ENCODE peak calls at places on chromosomes 1 and 21, in ten cellular contexts. One of them, this sample, is unnamed.
A peak's percentile ranks its signal among the peaks of the same experiment; 100 is the strongest.

GRCh38 chr1:54557956-54558355 is 9.9 kb downstream of the ACOT11 start:
- DNase-seq in epithelial cell of proximal tubule: no peak
- DNase-seq in PC-3: no peak
- DNase-seq in A549: no peak
- DNase-seq in lung: no peak
- DNase-seq in right atrium auricular region: no peak
- DNase-seq in tibial artery: no peak
- DNase-seq in lower lobe of right lung: no peak
- DNase-seq in body of pancreas: no peak
- DNase-seq in GM12865: no peak
- DNase-seq in this sample: no peak

GRCh38 chr1:56248138-56248537 is 331.2 kb downstream of the PLPP3 start:
- DNase-seq in epithelial cell of proximal tubule: no peak
- DNase-seq in PC-3: no peak
- DNase-seq in A549: no peak
- DNase-seq in lung: no peak
- DNase-seq in right atrium auricular region: no peak
- DNase-seq in tibial artery: no peak
- DNase-seq in lower lobe of right lung: no peak
- DNase-seq in body of pancreas: no peak
- DNase-seq in GM12865: no peak
- DNase-seq in this sample: no peak

GRCh38 chr1:121443131-121443530 is 258.4 kb downstream of the SRGAP2C start:
- DNase-seq in epithelial cell of proximal tubule: no peak
- DNase-seq in PC-3: peak; percentile 88
- DNase-seq in A549: no peak
- DNase-seq in lung: no peak
- DNase-seq in right atrium auricular region: no peak
- DNase-seq in tibial artery: no peak
- DNase-seq in lower lobe of right lung: no peak
- DNase-seq in body of pancreas: no peak
- DNase-seq in GM12865: no peak
- DNase-seq in this sample: no peak

GRCh38 chr21:29155118-29155932 is 24.9 kb downstream of the MAP3K7CL start:
- DNase-seq in epithelial cell of proximal tubule: no peak
- DNase-seq in PC-3: peak; percentile 39
- DNase-seq in A549: no peak
- DNase-seq in lung: peak; percentile 39
- DNase-seq in right atrium auricular region: peak; percentile 77
- DNase-seq in tibial artery: peak; percentile 82
- DNase-seq in lower lobe of right lung: peak; percentile 63
- DNase-seq in body of pancreas: peak; percentile 27
- DNase-seq in GM12865: no peak
- DNase-seq in this sample: peak; percentile 51

GRCh38 chr1:44131411-44131810 is 10.0 kb downstream of the KLF18 start:
- DNase-seq in epithelial cell of proximal tubule: no peak
- DNase-seq in PC-3: no peak
- DNase-seq in A549: no peak
- DNase-seq in lung: no peak
- DNase-seq in right atrium auricular region: peak; percentile 11
- DNase-seq in tibial artery: no peak
- DNase-seq in lower lobe of right lung: no peak
- DNase-seq in body of pancreas: no peak
- DNase-seq in GM12865: no peak
- DNase-seq in this sample: no peak

GRCh38 chr1:95255826-95256225 is 21.8 kb downstream of the RWDD3 start:
- DNase-seq in epithelial cell of proximal tubule: no peak
- DNase-seq in PC-3: no peak
- DNase-seq in A549: no peak
- DNase-seq in lung: no peak
- DNase-seq in right atrium auricular region: no peak
- DNase-seq in tibial artery: no peak
- DNase-seq in lower lobe of right lung: no peak
- DNase-seq in body of pancreas: no peak
- DNase-seq in GM12865: no peak
- DNase-seq in this sample: no peak

GRCh38 chr21:34202553-34203332 is 129.4 kb downstream of the MRPS6 start:
- DNase-seq in epithelial cell of proximal tubule: no peak
- DNase-seq in PC-3: no peak
- DNase-seq in A549: no peak
- DNase-seq in lung: no peak
- DNase-seq in right atrium auricular region: peak; percentile 75
- DNase-seq in tibial artery: peak; percentile 86
- DNase-seq in lower lobe of right lung: peak; percentile 68
- DNase-seq in body of pancreas: peak; percentile 28
- DNase-seq in GM12865: no peak
- DNase-seq in this sample: no peak

GRCh38 chr1:221911714-221912113 is 169.8 kb upstream of the DUSP10 start:
- DNase-seq in epithelial cell of proximal tubule: no peak
- DNase-seq in PC-3: no peak
- DNase-seq in A549: no peak
- DNase-seq in lung: no peak
- DNase-seq in right atrium auricular region: no peak
- DNase-seq in tibial artery: no peak
- DNase-seq in lower lobe of right lung: no peak
- DNase-seq in body of pancreas: no peak
- DNase-seq in GM12865: peak; percentile 65
- DNase-seq in this sample: no peak

GRCh38 chr1:92076363-92076762 is 1.2 kb upstream of the SETSIP start:
- DNase-seq in epithelial cell of proximal tubule: no peak
- DNase-seq in PC-3: no peak
- DNase-seq in A549: no peak
- DNase-seq in lung: no peak
- DNase-seq in right atrium auricular region: no peak
- DNase-seq in tibial artery: no peak
- DNase-seq in lower lobe of right lung: no peak
- DNase-seq in body of pancreas: no peak
- DNase-seq in GM12865: no peak
- DNase-seq in this sample: no peak

GRCh38 chr21:45632165-45632896 is 11.2 kb upstream of the PCBP3 start:
- DNase-seq in epithelial cell of proximal tubule: no peak
- DNase-seq in PC-3: no peak
- DNase-seq in A549: no peak
- DNase-seq in lung: no peak
- DNase-seq in right atrium auricular region: no peak
- DNase-seq in tibial artery: no peak
- DNase-seq in lower lobe of right lung: no peak
- DNase-seq in body of pancreas: no peak
- DNase-seq in GM12865: peak; percentile 42
- DNase-seq in this sample: no peak

GRCh38 chr1:22431965-22432364 is 19.7 kb upstream of the ZBTB40 start:
- DNase-seq in epithelial cell of proximal tubule: no peak
- DNase-seq in PC-3: no peak
- DNase-seq in A549: no peak
- DNase-seq in lung: no peak
- DNase-seq in right atrium auricular region: no peak
- DNase-seq in tibial artery: no peak
- DNase-seq in lower lobe of right lung: no peak
- DNase-seq in body of pancreas: no peak
- DNase-seq in GM12865: no peak
- DNase-seq in this sample: no peak

GRCh38 chr1:219498666-219499065 is 114.2 kb downstream of the ZC3H11B start:
- DNase-seq in epithelial cell of proximal tubule: no peak
- DNase-seq in PC-3: no peak
- DNase-seq in A549: no peak
- DNase-seq in lung: no peak
- DNase-seq in right atrium auricular region: no peak
- DNase-seq in tibial artery: no peak
- DNase-seq in lower lobe of right lung: no peak
- DNase-seq in body of pancreas: peak; percentile 14
- DNase-seq in GM12865: no peak
- DNase-seq in this sample: no peak

GRCh38 chr1:113674591-113674990 is 84.7 kb downstream of the PHTF1 start:
- DNase-seq in epithelial cell of proximal tubule: no peak
- DNase-seq in PC-3: peak; percentile 85
- DNase-seq in A549: peak; percentile 36
- DNase-seq in lung: no peak
- DNase-seq in right atrium auricular region: no peak
- DNase-seq in tibial artery: no peak
- DNase-seq in lower lobe of right lung: no peak
- DNase-seq in body of pancreas: no peak
- DNase-seq in GM12865: no peak
- DNase-seq in this sample: no peak

GRCh38 chr21:38323721-38324591 is 67.2 kb downstream of the KCNJ15 start:
- DNase-seq in epithelial cell of proximal tubule: peak; percentile 83
- DNase-seq in PC-3: peak; percentile 95
- DNase-seq in A549: no peak
- DNase-seq in lung: no peak
- DNase-seq in right atrium auricular region: peak; percentile 40
- DNase-seq in tibial artery: no peak
- DNase-seq in lower lobe of right lung: no peak
- DNase-seq in body of pancreas: no peak
- DNase-seq in GM12865: no peak
- DNase-seq in this sample: peak; percentile 92
- H3K4me3 ChIP-seq in epithelial cell of proximal tubule: peak overlapping the region; percentile 6
- H3K4me3 ChIP-seq in PC-3: peak overlapping the region; percentile 28
- H3K4me3 ChIP-seq in A549: no peak overlapping the region
- H3K4me3 ChIP-seq in lung: no peak overlapping the region
- H3K4me3 ChIP-seq in right atrium auricular region: no peak overlapping the region
- H3K4me3 ChIP-seq in tibial artery: no peak overlapping the region
- H3K4me3 ChIP-seq in lower lobe of right lung: no peak overlapping the region
- H3K4me3 ChIP-seq in body of pancreas: no peak overlapping the region
- H3K4me3 ChIP-seq in GM12865: no peak overlapping the region
- H3K4me3 ChIP-seq in this sample: no peak overlapping the region

GRCh38 chr1:58841455-58841854 is 57.6 kb upstream of the JUN start:
- DNase-seq in epithelial cell of proximal tubule: no peak
- DNase-seq in PC-3: peak; percentile 30
- DNase-seq in A549: no peak
- DNase-seq in lung: no peak
- DNase-seq in right atrium auricular region: no peak
- DNase-seq in tibial artery: no peak
- DNase-seq in lower lobe of right lung: peak; percentile 53
- DNase-seq in body of pancreas: no peak
- DNase-seq in GM12865: peak; percentile 52
- DNase-seq in this sample: no peak
- TF ChIP-seq CTCF in epithelial cell of proximal tubule: peak; percentile 59
- TF ChIP-seq CTCF in PC-3: peak; percentile 53
- TF ChIP-seq CTCF in A549: peak; percentile 21
- TF ChIP-seq CTCF in lung: no peak
- TF ChIP-seq CTCF in right atrium auricular region: no peak
- TF ChIP-seq CTCF in tibial artery: peak; percentile 5
- TF ChIP-seq CTCF in lower lobe of right lung: peak; percentile 50
- TF ChIP-seq CTCF in body of pancreas: no peak
- TF ChIP-seq CTCF in GM12865: peak; percentile 53
- TF ChIP-seq CTCF in this sample: peak; percentile 14

GRCh38 chr1:184971522-184972265 is 2.6 kb downstream of the NIBAN1 start:
- DNase-seq in epithelial cell of proximal tubule: no peak
- DNase-seq in PC-3: no peak
- DNase-seq in A549: no peak
- DNase-seq in lung: no peak
- DNase-seq in right atrium auricular region: no peak
- DNase-seq in tibial artery: no peak
- DNase-seq in lower lobe of right lung: no peak
- DNase-seq in body of pancreas: no peak
- DNase-seq in GM12865: no peak
- DNase-seq in this sample: no peak
- H3K4me3 ChIP-seq in epithelial cell of proximal tubule: no peak overlapping the region
- H3K4me3 ChIP-seq in PC-3: no peak overlapping the region
- H3K4me3 ChIP-seq in A549: no peak overlapping the region
- H3K4me3 ChIP-seq in lung: no peak overlapping the region
- H3K4me3 ChIP-seq in right atrium auricular region: peak overlapping the region; percentile 86
- H3K4me3 ChIP-seq in tibial artery: peak overlapping the region; percentile 92
- H3K4me3 ChIP-seq in lower lobe of right lung: peak overlapping the region; percentile 82
- H3K4me3 ChIP-seq in body of pancreas: no peak overlapping the region
- H3K4me3 ChIP-seq in GM12865: peak overlapping the region; percentile 72
- H3K4me3 ChIP-seq in this sample: no peak overlapping the region

GRCh38 chr1:8966606-8967005 is 20.9 kb downstream of the CA6 start:
- DNase-seq in epithelial cell of proximal tubule: no peak
- DNase-seq in PC-3: no peak
- DNase-seq in A549: no peak
- DNase-seq in lung: peak; percentile 40
- DNase-seq in right atrium auricular region: no peak
- DNase-seq in tibial artery: no peak
- DNase-seq in lower lobe of right lung: peak; percentile 55
- DNase-seq in body of pancreas: no peak
- DNase-seq in GM12865: no peak
- DNase-seq in this sample: no peak

GRCh38 chr1:8963940-8964339 is 18.3 kb downstream of the CA6 start:
- DNase-seq in epithelial cell of proximal tubule: no peak
- DNase-seq in PC-3: no peak
- DNase-seq in A549: no peak
- DNase-seq in lung: no peak
- DNase-seq in right atrium auricular region: no peak
- DNase-seq in tibial artery: no peak
- DNase-seq in lower lobe of right lung: no peak
- DNase-seq in body of pancreas: no peak
- DNase-seq in GM12865: no peak
- DNase-seq in this sample: no peak

GRCh38 chr1:8965121-8965820 is 19.6 kb downstream of the CA6 start:
- DNase-seq in epithelial cell of proximal tubule: no peak
- DNase-seq in PC-3: no peak
- DNase-seq in A549: no peak
- DNase-seq in lung: no peak
- DNase-seq in right atrium auricular region: no peak
- DNase-seq in tibial artery: no peak
- DNase-seq in lower lobe of right lung: no peak
- DNase-seq in body of pancreas: no peak
- DNase-seq in GM12865: no peak
- DNase-seq in this sample: no peak

DNA sequence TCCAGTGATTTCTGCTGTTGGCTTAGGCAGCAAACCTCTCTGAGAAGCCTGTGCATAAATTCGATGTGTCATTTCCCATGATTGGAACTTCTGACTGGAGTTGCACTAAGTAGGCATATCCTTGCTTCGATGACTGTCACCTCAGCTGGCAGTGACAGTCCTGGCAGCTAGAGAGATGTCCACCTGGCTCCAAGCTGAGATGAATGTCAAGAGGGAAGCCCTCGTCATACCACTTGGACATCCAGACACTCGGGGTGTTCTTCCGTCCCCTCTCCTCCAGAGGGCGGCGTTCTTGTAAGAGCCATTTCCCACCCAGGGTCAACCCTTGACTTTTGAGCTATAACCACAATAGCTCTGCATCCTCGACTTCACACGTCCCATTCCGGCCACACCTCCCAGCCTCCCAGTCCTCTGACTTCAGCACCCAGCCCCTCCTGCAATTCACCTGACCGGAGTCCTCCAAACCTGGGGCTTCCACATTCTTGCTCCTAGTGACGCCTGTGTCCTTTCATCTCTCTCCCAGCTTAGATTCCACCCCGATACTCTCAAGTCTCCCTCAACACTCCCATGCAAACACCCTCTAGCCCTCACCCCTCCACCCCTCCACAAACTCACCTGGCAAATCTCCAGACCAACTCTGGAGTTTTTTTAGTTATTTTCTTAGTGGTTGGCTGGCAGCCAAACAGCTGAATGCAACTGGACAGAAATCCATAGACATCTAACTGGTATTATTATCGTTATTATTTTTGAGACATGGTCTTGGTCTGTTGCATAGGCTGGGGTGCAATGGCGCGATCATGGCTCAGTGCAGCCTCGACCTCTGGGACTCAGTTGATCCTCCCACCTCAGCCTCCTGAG is 17.4 kb downstream of the CA6 start:
- DNase-seq in epithelial cell of proximal tubule: no peak
- DNase-seq in PC-3: peak; percentile 56
- DNase-seq in A549: peak; percentile 82
- DNase-seq in lung: peak; percentile 74
- DNase-seq in right atrium auricular region: peak; percentile 62
- DNase-seq in tibial artery: no peak
- DNase-seq in lower lobe of right lung: peak; percentile 78
- DNase-seq in body of pancreas: peak; percentile 45
- DNase-seq in GM12865: peak; percentile 79
- DNase-seq in this sample: no peak
- TF ChIP-seq CTCF in epithelial cell of proximal tubule: peak; percentile 70
- TF ChIP-seq CTCF in PC-3: peak; percentile 73
- TF ChIP-seq CTCF in A549: peak; percentile 44
- TF ChIP-seq CTCF in lung: no peak
- TF ChIP-seq CTCF in right atrium auricular region: peak; percentile 19
- TF ChIP-seq CTCF in tibial artery: peak; percentile 14
- TF ChIP-seq CTCF in lower lobe of right lung: peak; percentile 44
- TF ChIP-seq CTCF in body of pancreas: no peak
- TF ChIP-seq CTCF in GM12865: peak; percentile 74
- TF ChIP-seq CTCF in this sample: peak; percentile 37

This sample was measured in AG04449.